ENCODE peak calls at places on chromosomes 7 and 10, in ten cellular contexts. J is upper lobe of left lung, V is fibroblast of lung, W is cardiac muscle cell, X is endodermal cell, S is stomach, E is heart right ventricle, A is colonic mucosa, Z is tibial artery, T is astrocyte. N is an unnamed sample. For H3K4me1, the result is how much of the 10 kb centered on the place peaks cover.

GRCh38 chr7:138001529-138002095 is at the start of gene CREB3L2:
- DNase-seq in E (peak), X (peak), Z (peak), W (peak), A (peak), T (peak), V (peak), J (peak), S (peak), N (no peak)

GRCh38 chr7:154676422-154677073 is 326.4 kb downstream of the PAXIP1 start:
- DNase-seq in A (peak), E (no peak), S (peak), J (peak), W (no peak), Z (no peak), V (no peak), T (no peak), X (no peak), N (no peak)

GRCh38 chr7:46131916-46132795 is 211.1 kb upstream of the IGFBP3 start:
- DNase-seq in A (no peak), V (no peak), J (no peak), Z (no peak), S (no peak), T (no peak), E (no peak), W (peak), X (peak), N (peak)

GRCh38 chr10:88927291-88927690 is 25.3 kb downstream of the ACTA2 start:
- DNase-seq in A (no peak), W (no peak), E (no peak), X (no peak), V (no peak), J (no peak), Z (no peak), S (no peak), T (no peak), N (no peak)

GRCh38 chr10:11337516-11337915 is 273.9 kb downstream of the USP6NL start:
- DNase-seq in A (no peak), W (no peak), Z (no peak), S (no peak), V (no peak), E (no peak), J (no peak), T (no peak), X (peak), N (no peak)

GRCh38 chr10:133039107-133039822 is 48.5 kb upstream of the ADGRA1 start:
- DNase-seq in S (no peak), A (no peak), E (no peak), V (no peak), W (no peak), J (no peak), X (peak), T (no peak), Z (no peak), N (no peak)

GRCh38 chr7:79820387-79820786 is 314.2 kb upstream of the GNAI1 start:
- DNase-seq in W (peak), S (no peak), V (peak), T (peak), X (no peak), A (peak), E (peak), J (no peak), Z (peak), N (no peak)

GRCh38 chr7:120060283-120060682 is 212.7 kb upstream of the KCND2 start:
- DNase-seq in Z (no peak), A (no peak), J (no peak), X (no peak), T (peak), V (peak), S (no peak), E (no peak), W (peak), N (no peak)

GRCh38 chr7:4751398-4751947 is 23.9 kb upstream of the AP5Z1 start:
- DNase-seq in X (no peak), E (no peak), T (no peak), S (no peak), Z (no peak), V (no peak), W (peak), A (no peak), J (no peak), N (no peak)

GRCh38 chr10:15211464-15211979 is 43.0 kb upstream of the NMT2 start:
- DNase-seq in T (peak), A (no peak), S (no peak), E (no peak), Z (no peak), J (no peak), X (no peak), V (peak), W (peak), N (no peak)

DNA sequence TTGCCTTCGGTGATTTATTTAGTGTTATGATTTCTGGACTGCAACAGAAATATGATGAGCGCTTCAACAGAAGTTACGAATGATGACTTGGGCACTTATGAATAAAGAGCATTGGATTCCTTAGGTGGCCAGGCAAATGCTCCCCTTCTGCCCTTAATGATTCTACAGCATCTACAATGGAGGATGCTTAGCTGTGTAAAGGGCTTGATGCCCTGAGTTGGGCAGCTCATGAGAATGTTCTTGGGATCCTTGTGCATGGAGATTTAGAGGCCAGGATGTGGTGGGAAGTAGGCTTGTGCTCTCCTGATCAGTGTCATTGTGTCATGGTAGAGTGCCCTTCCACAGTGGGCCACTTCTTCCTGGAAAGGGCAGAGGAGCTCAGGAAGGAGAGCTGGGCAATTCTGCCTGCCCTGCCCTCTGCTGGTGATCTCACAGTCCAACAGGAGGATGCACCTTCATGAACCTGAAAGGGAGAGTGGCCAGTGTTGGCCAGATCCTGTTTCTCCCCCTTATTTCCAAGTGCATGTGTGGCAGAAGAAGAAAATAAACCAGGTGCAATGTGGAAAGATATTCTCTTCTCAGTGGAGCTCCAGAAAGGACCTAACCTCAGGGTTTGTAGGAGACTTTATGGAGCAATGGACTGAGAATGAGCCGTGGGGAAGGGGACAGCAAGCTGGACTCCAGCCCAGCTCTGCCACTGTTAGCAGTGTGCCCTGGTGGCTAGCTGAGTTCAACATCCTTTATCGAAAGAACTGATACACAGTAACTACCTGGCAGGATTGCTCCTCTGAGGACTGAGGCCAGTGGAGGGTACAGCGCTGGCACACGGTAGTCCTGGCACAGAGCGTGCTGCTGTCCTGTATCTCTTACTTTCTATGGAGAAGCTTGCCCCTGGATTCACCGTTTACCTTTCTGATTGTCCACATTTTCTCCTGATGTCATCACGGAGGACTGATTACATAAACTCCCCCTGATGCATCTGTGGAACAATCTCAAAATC is 182.9 kb downstream of the BMPER start:
- DNase-seq in T (no peak), X (peak), W (peak), Z (no peak), S (peak), J (peak), A (peak), E (no peak), V (peak), N (peak)
- TF ChIP-seq CTCF in T (peak), X (peak), W (peak), Z (peak), S (peak), J (peak), A (peak), E (peak), V (peak), N (peak)

DNA sequence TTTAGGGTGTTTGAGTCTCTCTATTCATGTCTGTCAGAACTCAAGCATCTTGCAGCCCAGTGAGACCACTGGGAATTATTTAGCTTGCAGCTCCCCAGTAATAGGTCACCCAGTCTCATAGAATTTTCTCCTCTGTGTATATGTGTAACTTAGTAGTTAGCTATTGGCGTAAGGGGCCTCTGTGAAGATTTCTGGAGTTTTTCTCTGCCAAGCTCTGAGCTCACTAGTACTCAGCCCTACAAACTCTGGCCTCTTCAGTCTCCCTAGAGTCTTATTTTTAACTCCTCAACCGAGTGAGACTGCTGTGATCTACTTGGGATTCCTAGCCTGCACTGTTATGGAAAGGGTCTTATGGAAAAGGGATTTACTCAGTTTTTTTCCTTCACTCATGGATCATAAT is 90.2 kb downstream of the PPP1R9A start:
- DNase-seq in J (no peak), V (no peak), X (no peak), A (no peak), E (no peak), S (no peak), T (no peak), W (no peak), Z (no peak), N (no peak)
- H3K4me1 ChIP-seq in J (under half), V (under half), X (under half), A (under half), E (under half), S (under half), T (under half), W (under half), Z (under half), N (under half)

GRCh38 chr7:122902751-122903495 is 16.7 kb upstream of the CADPS2 start:
- DNase-seq in W (peak), E (no peak), J (no peak), X (no peak), Z (no peak), T (no peak), V (no peak), A (no peak), S (no peak), N (no peak)
- TF ChIP-seq CTCF in W (peak), E (no peak), J (no peak), X (peak), Z (no peak), T (no peak), V (no peak), A (no peak), S (no peak), N (peak)

GRCh38 chr7:47627580-47628283 is 45.8 kb upstream of the TNS3 start:
- DNase-seq in V (no peak), E (no peak), T (no peak), J (no peak), X (no peak), A (no peak), W (no peak), Z (no peak), S (no peak), N (no peak)
- H3K4me1 ChIP-seq in V (under half), E (under half), T (under half), J (under half), X (under half), A (under half), W (under half), Z (under half), S (under half), N (under half)

GRCh38 chr10:95392250-95392584 is 101.4 kb upstream of the PDLIM1 start:
- DNase-seq in X (no peak), Z (no peak), A (no peak), E (no peak), T (no peak), W (no peak), J (no peak), V (no peak), S (no peak), N (no peak)
- TF ChIP-seq CTCF in X (no peak), Z (no peak), A (no peak), E (no peak), T (no peak), W (no peak), J (no peak), V (no peak), S (no peak), N (no peak)

DNA sequence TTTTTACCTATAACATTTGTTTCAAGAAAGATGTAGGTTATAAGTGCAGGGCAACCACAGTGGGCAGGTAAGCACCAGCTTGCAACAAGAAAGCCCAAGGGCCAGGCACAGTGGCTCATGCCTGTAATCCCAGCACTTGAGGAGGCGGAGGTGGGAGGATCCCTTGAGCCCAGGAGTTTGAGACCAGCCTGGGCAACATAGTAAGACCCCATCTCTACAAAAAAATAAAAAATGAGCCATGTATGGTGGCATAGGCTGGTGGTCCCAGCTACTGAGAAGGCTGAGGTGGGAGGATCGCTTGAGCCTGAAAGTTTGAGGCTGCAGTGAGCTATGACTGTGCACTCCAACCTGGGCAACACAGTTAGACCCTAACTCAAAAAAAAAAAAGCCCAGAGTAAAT is 12.8 kb downstream of the BCL7B start:
- DNase-seq in T (no peak), X (no peak), E (no peak), J (no peak), V (no peak), W (no peak), S (no peak), A (no peak), Z (no peak), N (no peak)
- H3K4me1 ChIP-seq in T (under half), X (under half), E (under half), J (under half), V (under half), W (under half), S (under half), A (under half), Z (under half), N (under half)

N was measured in foreskin keratinocyte.